ENCODE peak calls at places on chromosomes 12 and 14, in four cellular contexts. F is progenitor cell of endocrine pancreas, X is ELF-1, H is activated T-helper 1 cell treated with Interleukin-2 at 50 U/mL for 16 hours. K is an unnamed sample.

GRCh38 chr14:20836668-20837338 is 34.2 kb upstream of the RNASE1 start:
- DNase-seq in X (peak), H (no peak), F (no peak), K (peak)

GRCh38 chr12:27252934-27253333 is 8.8 kb downstream of the STK38L start:
- DNase-seq in H (no peak), X (no peak), F (no peak), K (no peak)

GRCh38 chr12:121789800-121790748 is 3.4 kb downstream of the RHOF start:
- DNase-seq in H (peak), F (no peak), X (no peak), K (no peak)

GRCh38 chr12:3122841-3123678 is 45.9 kb downstream of the TSPAN9 start:
- DNase-seq in X (peak), H (no peak), F (no peak), K (peak)

GRCh38 chr12:53055471-53056266 is 5.8 kb downstream of the TNS2 start:
- DNase-seq in F (no peak), H (no peak), X (no peak), K (peak)

GRCh38 chr14:100708349-100709217 is 18.1 kb upstream of the DLK1 start:
- DNase-seq in X (peak), H (no peak), F (peak), K (peak)

GRCh38 chr14:85063747-85064146 is 466.2 kb upstream of the FLRT2 start:
- DNase-seq in H (no peak), X (no peak), F (no peak), K (no peak)

GRCh38 chr14:76644875-76645518 is 116.3 kb upstream of the VASH1 start:
- DNase-seq in X (peak), F (peak), H (no peak), K (peak)

GRCh38 chr14:100589071-100589759 is 2.0 kb upstream of the BEGAIN start:
- DNase-seq in H (no peak), F (no peak), X (no peak), K (peak)

GRCh38 chr14:67821121-67821520 is 1.5 kb downstream of the RAD51B start:
- DNase-seq in F (no peak), H (no peak), X (no peak), K (no peak)

GRCh38 chr14:64721391-64721791 is 17.2 kb downstream of the PLEKHG3 start:
- DNase-seq in H (no peak), X (no peak), F (no peak), K (no peak)

GRCh38 chr14:77979171-77979570 is 179.3 kb downstream of the ADCK1 start:
- DNase-seq in H (no peak), F (no peak), X (no peak), K (no peak)

GRCh38 chr12:11092128-11092527 is at the start of gene TAS2R43:
- DNase-seq in H (no peak), F (no peak), X (no peak), K (no peak)

GRCh38 chr12:563250-563781 is 99.9 kb downstream of the NINJ2 start:
- DNase-seq in X (no peak), H (peak), F (no peak), K (no peak)

GRCh38 chr12:115405471-115405860 is 721.5 kb upstream of the TBX3 start:
- DNase-seq in H (no peak), X (no peak), F (no peak), K (no peak)

GRCh38 chr12:83767723-83768122 is 1081.0 kb downstream of the TMTC2 start:
- DNase-seq in X (no peak), H (no peak), F (no peak), K (no peak)

GRCh38 chr12:2075558-2076195 is 22.9 kb downstream of the CACNA1C start:
- DNase-seq in H (no peak), F (no peak), X (no peak), K (no peak)

GRCh38 chr12:132018193-132018916 is 68.6 kb downstream of the EP400 start:
- DNase-seq in F (no peak), X (no peak), H (no peak), K (no peak)

GRCh38 chr12:11071414-11071813 is 9.3 kb upstream of the TAS2R46 start:
- DNase-seq in H (no peak), X (no peak), F (no peak), K (no peak)

GRCh38 chr14:48751293-48751692 is 834.9 kb downstream of the RPS29 start:
- DNase-seq in H (no peak), F (no peak), X (no peak), K (no peak)

GRCh38 chr12:94689002-94689645 is 38.8 kb upstream of the TMCC3 start:
- DNase-seq in F (no peak), H (no peak), X (no peak), K (no peak)